ENCODE peak calls at places on chromosomes 6 and 20, in seven cellular contexts. D, U, R, K, X, E and O are unnamed samples.

GRCh38 chr6:125944896-125945295 is 11.7 kb upstream of the HINT3 start:
- DNase-seq in U (no peak), R (no peak), X (no peak), E (no peak), K (no peak), D (no peak), O (no peak)

GRCh38 chr20:63854766-63855362 is 6.4 kb upstream of the ABHD16B start:
- DNase-seq in K (no peak), E (no peak), D (no peak), X (no peak), U (peak), R (no peak), O (no peak)

GRCh38 chr6:32198866-32199265 is 6.4 kb upstream of the GPSM3 start:
- DNase-seq in X (no peak), E (no peak), R (no peak), K (no peak), U (no peak), D (no peak), O (no peak)

GRCh38 chr6:9373308-9373707 is 938.0 kb upstream of the SLC35B3 start:
- DNase-seq in K (no peak), E (no peak), R (no peak), X (no peak), D (no peak), U (no peak), O (no peak)

GRCh38 chr6:53906842-53907241 is 112.0 kb downstream of the LRRC1 start:
- DNase-seq in U (no peak), K (no peak), R (no peak), X (no peak), D (no peak), E (no peak), O (no peak)

GRCh38 chr6:4486543-4487319 is 289.5 kb upstream of the CDYL start:
- DNase-seq in X (no peak), D (no peak), K (no peak), E (no peak), R (no peak), U (no peak), O (no peak)

GRCh38 chr20:35523298-35523888 is 6.1 kb downstream of the C20orf173 start:
- DNase-seq in U (peak), R (no peak), E (no peak), D (peak), K (no peak), X (peak), O (no peak)

GRCh38 chr20:62310757-62311121 is 7.9 kb downstream of the ADRM1 start:
- DNase-seq in K (no peak), R (no peak), D (no peak), X (no peak), U (no peak), E (no peak), O (no peak)

GRCh38 chr20:59269396-59270025 is 30.9 kb upstream of the EDN3 start:
- DNase-seq in U (peak), E (no peak), D (no peak), K (no peak), X (no peak), R (no peak), O (no peak)

DNA sequence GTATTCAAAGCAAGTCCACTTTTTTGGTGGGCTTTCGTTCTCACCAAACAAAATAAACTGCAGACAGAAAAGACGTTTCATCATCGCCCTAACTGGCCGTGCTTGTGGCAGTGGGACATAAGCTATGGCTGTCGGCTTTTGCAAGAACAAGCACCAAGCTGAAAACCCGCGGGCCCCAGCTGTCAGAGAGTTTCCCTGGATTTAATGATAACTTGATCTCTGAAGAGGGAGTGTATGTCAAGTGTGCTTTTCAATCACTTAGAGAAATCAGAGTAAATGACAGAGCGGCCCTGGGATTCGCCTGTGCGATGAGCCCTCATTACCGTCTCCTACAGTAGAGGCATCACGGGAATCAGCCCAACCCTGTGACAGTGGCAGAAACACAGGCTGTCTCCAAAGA is 54.7 kb upstream of the SASH1 start:
- DNase-seq in X (no peak), K (no peak), U (no peak), E (no peak), D (no peak), R (no peak), O (no peak)
- TF ChIP-seq POLR2AphosphoS5 in X (no peak), K (no peak), U (no peak), E (no peak), D (no peak), R (no peak), O (no peak)

GRCh38 chr6:680666-681374 is 12.1 kb downstream of the EXOC2 start:
- DNase-seq in X (no peak), U (no peak), K (no peak), R (no peak), E (no peak), D (no peak), O (no peak)

GRCh38 chr6:689223-689622 is 3.7 kb downstream of the EXOC2 start:
- DNase-seq in U (no peak), D (no peak), R (no peak), X (no peak), K (no peak), E (no peak), O (no peak)

GRCh38 chr6:686528-686927 is 6.4 kb downstream of the EXOC2 start:
- DNase-seq in R (no peak), K (no peak), X (peak), U (no peak), E (no peak), D (peak), O (no peak)

GRCh38 chr6:683742-684440 is 9.0 kb downstream of the EXOC2 start:
- DNase-seq in X (peak), D (no peak), K (peak), R (no peak), U (peak), E (no peak), O (peak)

GRCh38 chr6:684831-685636 is 7.9 kb downstream of the EXOC2 start:
- DNase-seq in X (no peak), D (no peak), U (no peak), E (peak), R (no peak), K (no peak), O (peak)
- TF ChIP-seq MAX in X (no peak), D (no peak), U (no peak), E (no peak), R (no peak), K (no peak), O (no peak)

DNA sequence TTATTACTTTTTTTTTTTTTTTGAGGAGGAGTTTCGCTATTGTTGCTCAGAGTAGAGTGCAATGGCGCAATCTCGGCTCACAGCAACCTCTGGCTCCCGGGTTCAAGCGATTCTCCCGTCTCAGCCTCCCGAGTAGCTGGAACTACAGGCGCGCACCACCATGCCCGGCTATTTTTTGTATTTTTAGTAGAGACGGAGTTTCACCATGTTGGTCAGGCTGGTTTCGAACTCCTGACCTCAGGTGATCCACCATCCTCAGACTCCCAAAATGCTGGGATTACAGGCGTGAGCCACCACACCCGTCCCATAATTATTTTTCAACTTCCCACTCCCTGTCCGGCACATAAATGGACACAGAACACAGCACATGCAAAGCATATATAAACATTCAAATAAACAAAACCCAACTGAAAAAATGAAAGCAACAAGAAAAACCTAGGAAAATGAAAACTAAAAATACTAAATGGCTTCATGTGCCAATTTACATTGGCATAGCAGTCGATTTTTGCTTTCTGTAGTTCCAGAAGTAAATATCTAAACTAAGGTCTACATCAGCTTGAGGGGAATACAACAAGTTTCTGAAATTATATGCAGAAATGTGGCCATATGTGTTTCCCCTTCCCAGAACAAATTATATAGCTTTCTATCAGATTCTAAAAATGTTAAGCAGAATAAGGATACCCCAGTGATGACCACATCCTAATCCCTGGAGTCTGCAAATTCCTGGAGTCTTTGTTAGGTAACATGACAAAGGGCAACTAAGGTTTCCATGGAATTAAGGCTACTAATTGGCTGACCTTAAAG is 113.9 kb downstream of the HFE start:
- DNase-seq in D (no peak), R (no peak), X (no peak), U (no peak), K (no peak), E (no peak), O (no peak)
- TF ChIP-seq POLR2AphosphoS5 in D (no peak), R (no peak), X (peak), U (no peak), K (peak), E (no peak), O (no peak)

GRCh38 chr6:152980656-152981055 is 2.2 kb downstream of the FBXO5 start:
- DNase-seq in E (no peak), X (no peak), K (no peak), D (no peak), U (no peak), R (no peak), O (no peak)
- TF ChIP-seq MAX in E (no peak), X (no peak), K (no peak), D (no peak), U (no peak), R (no peak), O (no peak)

GRCh38 chr20:19074828-19075516 is 137.5 kb upstream of the SLC24A3 start:
- DNase-seq in D (no peak), X (no peak), U (no peak), K (no peak), R (no peak), E (peak), O (no peak)
- TF ChIP-seq POLR2AphosphoS5 in D (no peak), X (no peak), U (no peak), K (no peak), R (no peak), E (peak), O (no peak)